ENCODE peak calls at places on chromosomes 6 and 20, in seven cellular contexts. P, E, Y, U, R, N and J are unnamed samples. For H3K36me3, the result is how much of the 10 kb centered on the place peaks cover.

GRCh38 chr6:151389640-151390275 is 1.6 kb downstream of the ZBTB2 start:
- DNase-seq in P (peak), E (peak), N (no peak), R (peak), U (no peak), Y (no peak), J (peak)

GRCh38 chr20:64079273-64080012 is at the start of gene RGS19:
- DNase-seq in U (peak), Y (peak), P (peak), N (no peak), E (peak), R (peak), J (peak)

GRCh38 chr20:43667341-43668132 is 623 bp downstream of the MYBL2 start:
- DNase-seq in R (peak), E (peak), P (no peak), Y (peak), U (no peak), N (peak), J (peak)

GRCh38 chr6:49506569-49507111 is 6.9 kb downstream of the GLYATL3 start:
- DNase-seq in E (no peak), P (no peak), Y (no peak), N (no peak), U (no peak), R (no peak), J (no peak)

GRCh38 chr20:43397147-43397546 is 60.5 kb upstream of the SRSF6 start:
- DNase-seq in U (no peak), N (no peak), Y (no peak), E (peak), P (no peak), R (no peak), J (no peak)

GRCh38 chr20:38894091-38894847 is 31.9 kb upstream of the FAM83D start:
- DNase-seq in R (no peak), Y (no peak), U (no peak), E (peak), N (peak), P (no peak), J (peak)

GRCh38 chr20:45306431-45306982 is at the start of gene RBPJL:
- DNase-seq in R (peak), P (no peak), E (peak), Y (no peak), N (peak), U (peak), J (peak)

GRCh38 chr6:33215761-33216649 is 7.7 kb downstream of the RING1 start:
- DNase-seq in E (no peak), R (no peak), Y (no peak), N (peak), P (no peak), U (no peak), J (peak)

GRCh38 chr6:141307309-141307998 is 825.3 kb upstream of the GJE1 start:
- DNase-seq in R (no peak), P (no peak), E (no peak), U (no peak), N (no peak), Y (no peak), J (no peak)

GRCh38 chr6:126919947-126920346 is 198.5 kb upstream of the RSPO3 start:
- DNase-seq in Y (no peak), P (no peak), N (no peak), R (no peak), E (peak), U (no peak), J (no peak)

GRCh38 chr6:163922562-163922961 is 508.0 kb downstream of the QKI start:
- DNase-seq in Y (no peak), U (no peak), P (no peak), E (no peak), R (no peak), N (no peak), J (no peak)

GRCh38 chr6:36779227-36779626 is 60.0 kb downstream of the CPNE5 start:
- DNase-seq in U (no peak), N (no peak), R (no peak), E (no peak), P (no peak), Y (no peak), J (no peak)

GRCh38 chr6:34919651-34920050 is 30.6 kb downstream of the ANKS1A start:
- DNase-seq in N (no peak), P (no peak), E (peak), Y (no peak), U (no peak), R (no peak), J (no peak)

GRCh38 chr6:98787961-98788360 is 46.4 kb upstream of the POU3F2 start:
- DNase-seq in R (peak), P (no peak), Y (no peak), E (no peak), N (no peak), U (no peak), J (peak)

GRCh38 chr20:57443349-57443748 is 52.2 kb downstream of the RBM38 start:
- DNase-seq in N (no peak), R (no peak), U (no peak), P (no peak), Y (no peak), E (no peak), J (no peak)

GRCh38 chr6:43274916-43275597 is 23.0 kb upstream of the SLC22A7 start:
- DNase-seq in P (no peak), R (no peak), U (peak), E (peak), Y (no peak), N (no peak), J (peak)

GRCh38 chr20:48002517-48002970 is 217.3 kb upstream of the SULF2 start:
- DNase-seq in Y (no peak), E (no peak), U (no peak), N (no peak), P (no peak), R (peak), J (no peak)

GRCh38 chr6:17098538-17098937 is 3.3 kb upstream of the STMND1 start:
- DNase-seq in R (peak), U (no peak), Y (no peak), P (no peak), N (no peak), E (peak), J (no peak)

GRCh38 chr20:57558614-57559285 is 2.2 kb upstream of the PCK1 start:
- DNase-seq in E (no peak), R (no peak), Y (no peak), P (no peak), N (no peak), U (no peak), J (no peak)

GRCh38 chr6:13682346-13682745 is 29.3 kb downstream of the RANBP9 start:
- DNase-seq in P (no peak), R (no peak), U (no peak), N (no peak), E (no peak), Y (no peak), J (no peak)

GRCh38 chr6:169726049-169726400 is 1.7 kb upstream of the PHF10 start:
- DNase-seq in Y (no peak), N (no peak), U (no peak), P (no peak), R (no peak), E (no peak), J (no peak)
- H3K4me3 ChIP-seq in Y (no peak), N (no peak), U (no peak), P (no peak), R (no peak), E (no peak), J (no peak)

GRCh38 chr20:31758521-31758920 is 19.4 kb downstream of the TPX2 start:
- DNase-seq in R (no peak), N (no peak), P (no peak), Y (no peak), U (no peak), E (no peak), J (no peak)
- H3K36me3 ChIP-seq in R (under half), N (under half), P (under half), Y (under half), U (under half), E (under half), J (under half)

GRCh38 chr6:31575335-31575901 is at the start of gene TNF:
- DNase-seq in U (peak), R (no peak), N (peak), Y (no peak), E (no peak), P (no peak), J (peak)
- H3K4me3 ChIP-seq in U (peak), R (no peak), N (no peak), Y (no peak), E (no peak), P (no peak), J (no peak)

GRCh38 chr6:133985970-133986369 is 32.9 kb downstream of the TBPL1 start:
- DNase-seq in P (no peak), N (no peak), E (no peak), R (no peak), Y (no peak), U (no peak), J (no peak)

GRCh38 chr6:133977983-133978895 is 25.2 kb downstream of the TBPL1 start:
- DNase-seq in E (peak), Y (no peak), U (no peak), P (no peak), R (no peak), N (no peak), J (no peak)

GRCh38 chr6:133978896-133979240 is 25.8 kb downstream of the TBPL1 start:
- DNase-seq in Y (no peak), P (no peak), U (no peak), E (no peak), R (no peak), N (no peak), J (no peak)

GRCh38 chr6:133983099-133983939 is 30.3 kb downstream of the TBPL1 start:
- DNase-seq in E (no peak), U (peak), R (peak), P (no peak), N (no peak), Y (no peak), J (no peak)

GRCh38 chr6:133980168-133980567 is 27.1 kb downstream of the TBPL1 start:
- DNase-seq in Y (no peak), U (no peak), N (no peak), R (no peak), P (no peak), E (no peak), J (no peak)
- H3K36me3 ChIP-seq in Y (under half), U (under half), N (under half), R (under half), P (under half), E (under half), J (under half)

DNA sequence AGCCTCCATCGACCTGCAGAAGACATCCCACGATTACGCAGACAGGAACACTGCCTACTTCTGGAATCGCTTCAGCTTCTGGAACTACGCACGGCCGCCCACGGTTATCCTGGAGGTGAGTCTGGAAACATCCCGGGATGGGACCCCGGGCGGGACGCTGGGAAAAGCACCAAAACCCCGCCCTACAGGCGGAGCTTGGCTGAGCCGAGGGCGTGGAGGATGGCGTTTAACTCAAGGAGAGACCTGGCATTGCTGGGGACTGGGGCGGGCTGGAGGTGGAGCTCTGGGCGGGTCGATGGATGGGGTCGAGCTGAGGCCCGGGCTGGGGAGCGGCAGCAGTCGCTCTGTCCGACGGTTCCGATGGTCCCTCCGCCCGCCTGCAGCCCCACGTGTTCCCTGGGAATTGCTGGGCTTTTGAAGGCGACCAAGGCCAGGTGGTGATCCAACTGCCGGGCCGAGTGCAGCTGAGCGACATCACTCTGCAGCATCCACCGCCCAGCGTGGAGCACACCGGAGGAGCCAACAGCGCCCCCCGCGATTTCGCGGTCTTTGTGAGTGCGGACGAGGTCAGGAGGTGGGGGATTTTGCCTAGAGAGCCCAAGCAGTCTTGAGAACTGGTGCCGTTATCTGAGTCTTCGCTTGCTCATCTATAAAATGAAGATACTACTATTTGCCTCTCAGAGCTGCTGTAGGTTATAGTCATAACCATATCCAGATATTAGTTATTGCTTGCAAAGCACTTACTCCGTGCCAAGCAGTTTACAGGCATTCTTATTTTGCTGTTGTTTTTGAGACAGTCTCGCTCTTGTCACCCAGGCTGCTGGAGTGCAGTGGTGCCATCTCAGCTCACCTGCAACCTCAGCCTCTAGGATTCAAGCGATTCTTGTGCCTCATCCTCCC is 3.8 kb downstream of the SPAG4 start:
- DNase-seq in P (peak), N (peak), E (peak), R (peak), Y (peak), U (peak), J (peak)
- H3K4me3 ChIP-seq in P (peak), N (no peak), E (peak), R (peak), Y (peak), U (peak), J (peak)

GRCh38 chr6:41846666-41847237 is 48.4 kb downstream of the USP49 start:
- DNase-seq in P (no peak), Y (peak), E (peak), R (peak), N (no peak), U (peak), J (peak)

DNA sequence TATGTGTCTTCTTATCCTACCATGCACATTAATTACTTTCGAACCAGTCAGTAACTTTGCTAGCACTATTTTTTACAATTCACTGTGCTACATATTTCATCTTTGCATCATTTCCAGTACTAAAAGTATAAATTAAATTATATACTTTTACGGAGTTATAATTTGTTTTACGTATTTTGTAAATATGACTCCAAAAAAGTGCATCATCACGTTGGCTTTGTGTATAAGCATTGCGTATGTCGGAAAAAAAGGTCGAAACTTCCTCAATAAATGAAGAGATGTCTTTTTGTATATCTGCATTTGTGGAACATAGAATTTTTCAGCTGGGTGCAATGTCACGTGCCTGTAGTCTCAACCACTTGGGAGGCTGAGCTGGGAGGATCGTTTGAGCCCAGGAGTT is 52.0 kb downstream of the USP49 start:
- DNase-seq in Y (no peak), N (no peak), E (no peak), U (no peak), R (no peak), P (no peak), J (no peak)
- H3K36me3 ChIP-seq in Y (under half), N (under half), E (under half), U (under half), R (under half), P (under half), J (under half)

DNA sequence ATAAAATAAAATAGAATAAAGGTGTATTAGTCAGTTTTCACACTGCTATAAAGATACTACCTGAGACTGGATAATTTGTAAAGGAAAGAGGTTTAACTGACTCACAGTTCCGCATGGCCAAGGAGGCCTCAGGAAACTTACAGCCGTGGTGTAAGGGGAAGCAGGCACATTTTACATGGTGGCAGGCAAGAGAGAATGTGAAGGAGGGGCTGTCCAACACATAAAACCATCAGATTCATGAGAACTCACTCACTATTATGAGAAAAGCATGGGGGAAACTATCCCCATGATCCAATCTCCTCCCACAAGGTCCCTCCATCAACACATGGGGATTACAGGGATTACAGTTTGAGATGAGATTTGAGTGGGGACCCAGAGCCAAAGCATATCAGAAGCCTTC is 41.1 kb upstream of the BCAS1 start:
- DNase-seq in P (no peak), N (no peak), R (no peak), Y (no peak), U (no peak), E (no peak), J (no peak)
- H3K4me3 ChIP-seq in P (no peak), N (no peak), R (no peak), Y (no peak), U (no peak), E (no peak), J (no peak)

DNA sequence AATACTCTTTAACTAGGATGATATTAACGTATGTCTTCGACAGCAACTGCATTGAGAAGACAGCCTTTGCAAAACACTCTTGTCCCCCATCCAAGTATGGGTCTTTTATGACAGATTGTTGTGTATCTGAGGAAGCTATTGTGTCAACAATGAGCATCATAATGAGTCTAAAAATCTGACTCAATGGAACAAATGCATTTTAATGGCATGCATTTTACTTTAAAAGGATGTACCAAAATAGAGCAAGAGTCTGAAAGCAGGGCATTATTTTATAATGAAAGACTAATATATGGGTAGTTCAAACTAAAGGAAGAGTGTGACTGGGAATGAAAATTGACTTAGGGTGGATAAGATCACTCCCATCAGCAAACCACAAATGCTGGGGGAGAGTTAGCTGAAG is 114.6 kb downstream of the SOX4 start:
- DNase-seq in P (no peak), E (no peak), N (no peak), Y (no peak), U (no peak), R (no peak), J (no peak)
- H3K36me3 ChIP-seq in P (under half), E (under half), N (under half), Y (under half), U (under half), R (under half), J (under half)

GRCh38 chr20:37542281-37542680 is 14.6 kb upstream of the BLCAP start:
- DNase-seq in R (no peak), N (no peak), E (no peak), U (no peak), P (no peak), Y (no peak), J (no peak)
- H3K4me3 ChIP-seq in R (no peak), N (no peak), E (no peak), U (no peak), P (no peak), Y (no peak), J (no peak)

DNA sequence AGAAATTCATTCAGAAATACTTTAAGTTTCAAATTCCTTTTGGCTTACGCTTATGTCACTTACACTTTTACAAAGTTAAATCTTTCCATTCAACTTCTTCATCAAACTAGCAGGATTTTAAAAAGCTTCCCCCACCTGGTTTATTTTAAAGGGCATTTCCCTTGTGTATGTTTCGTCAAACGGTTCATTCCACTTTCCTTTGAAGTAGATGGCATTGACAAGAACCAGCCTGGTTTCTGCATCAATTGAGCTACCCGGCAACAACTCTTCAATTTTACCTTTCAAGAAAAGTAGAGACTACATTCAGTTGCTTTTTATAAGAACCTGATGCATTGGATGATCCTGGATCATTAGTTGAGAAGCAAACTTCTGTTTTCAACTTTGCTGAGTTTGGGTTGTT is 9.8 kb downstream of the SERPINB9 start:
- DNase-seq in Y (no peak), R (no peak), U (no peak), E (no peak), N (no peak), P (no peak), J (no peak)
- H3K36me3 ChIP-seq in Y (half or more), R (under half), U (half or more), E (under half), N (under half), P (under half), J (under half)